ENCODE peak calls at places on chromosomes 11 and 22, in seven cellular contexts. One of them, this sample, is unnamed.

GRCh38 chr11:115199501-115199900 is 304.7 kb downstream of the CADM1 start:
- DNase-seq in neural crest cell: no peak
- DNase-seq in psoas muscle: no peak
- DNase-seq in fibroblast of pulmonary artery: no peak
- DNase-seq in H9: no peak
- DNase-seq in spleen: no peak
- DNase-seq in Peyer's patch: no peak
- DNase-seq in this sample: no peak

GRCh38 chr22:35313311-35314121 is 13.8 kb downstream of the TOM1 start:
- DNase-seq in psoas muscle: peak; percentile 84
- DNase-seq in H9: no peak
- DNase-seq in fibroblast of pulmonary artery: peak; percentile 89
- DNase-seq in neural crest cell: no peak
- DNase-seq in spleen: peak; percentile 49
- DNase-seq in Peyer's patch: no peak
- DNase-seq in this sample: no peak

GRCh38 chr11:104547996-104548661 is 350.1 kb downstream of the CASP12 start:
- DNase-seq in fibroblast of pulmonary artery: peak; percentile 46
- DNase-seq in neural crest cell: no peak
- DNase-seq in spleen: no peak
- DNase-seq in psoas muscle: no peak
- DNase-seq in Peyer's patch: no peak
- DNase-seq in H9: no peak
- DNase-seq in this sample: no peak

GRCh38 chr11:15884792-15885540 is 471.4 kb downstream of the SOX6 start:
- DNase-seq in Peyer's patch: no peak
- DNase-seq in psoas muscle: no peak
- DNase-seq in fibroblast of pulmonary artery: no peak
- DNase-seq in neural crest cell: no peak
- DNase-seq in spleen: no peak
- DNase-seq in H9: no peak
- DNase-seq in this sample: no peak

GRCh38 chr22:41021039-41021654 is 70.0 kb downstream of the RBX1 start:
- DNase-seq in psoas muscle: peak; percentile 13
- DNase-seq in neural crest cell: no peak
- DNase-seq in spleen: peak; percentile 77
- DNase-seq in H9: peak; percentile 42
- DNase-seq in Peyer's patch: peak; percentile 18
- DNase-seq in fibroblast of pulmonary artery: no peak
- DNase-seq in this sample: no peak

GRCh38 chr11:94768602-94769511 is 701 bp downstream of the AMOTL1 start:
- DNase-seq in psoas muscle: peak; percentile 55
- DNase-seq in Peyer's patch: no peak
- DNase-seq in H9: peak; percentile 39
- DNase-seq in fibroblast of pulmonary artery: peak; percentile 33
- DNase-seq in neural crest cell: peak; percentile 26
- DNase-seq in spleen: peak; percentile 84
- DNase-seq in this sample: peak; percentile 36

GRCh38 chr11:61298663-61299244 is 3.6 kb upstream of the VWCE start:
- DNase-seq in fibroblast of pulmonary artery: no peak
- DNase-seq in Peyer's patch: no peak
- DNase-seq in psoas muscle: no peak
- DNase-seq in H9: no peak
- DNase-seq in neural crest cell: no peak
- DNase-seq in spleen: peak; percentile 6
- DNase-seq in this sample: no peak

GRCh38 chr11:108562746-108563581 is 30.6 kb downstream of the EXPH5 start:
- DNase-seq in spleen: no peak
- DNase-seq in H9: no peak
- DNase-seq in neural crest cell: no peak
- DNase-seq in psoas muscle: no peak
- DNase-seq in Peyer's patch: no peak
- DNase-seq in fibroblast of pulmonary artery: no peak
- DNase-seq in this sample: no peak

GRCh38 chr22:20579273-20580120 is 72.1 kb downstream of the MED15 start:
- DNase-seq in fibroblast of pulmonary artery: no peak
- DNase-seq in Peyer's patch: no peak
- DNase-seq in psoas muscle: no peak
- DNase-seq in neural crest cell: no peak
- DNase-seq in spleen: peak; percentile 64
- DNase-seq in H9: no peak
- DNase-seq in this sample: no peak

GRCh38 chr11:112160452-112160851 is 3.4 kb downstream of the IL18 start:
- DNase-seq in neural crest cell: no peak
- DNase-seq in psoas muscle: no peak
- DNase-seq in spleen: no peak
- DNase-seq in fibroblast of pulmonary artery: no peak
- DNase-seq in Peyer's patch: no peak
- DNase-seq in H9: no peak
- DNase-seq in this sample: no peak

GRCh38 chr11:80007616-80008015 is 566.8 kb upstream of the TENM4 start:
- DNase-seq in spleen: no peak
- DNase-seq in psoas muscle: no peak
- DNase-seq in fibroblast of pulmonary artery: no peak
- DNase-seq in Peyer's patch: no peak
- DNase-seq in H9: no peak
- DNase-seq in neural crest cell: no peak
- DNase-seq in this sample: no peak

GRCh38 chr22:43255299-43255698 is 68.4 kb upstream of the TTLL12 start:
- DNase-seq in fibroblast of pulmonary artery: no peak
- DNase-seq in psoas muscle: no peak
- DNase-seq in neural crest cell: no peak
- DNase-seq in Peyer's patch: no peak
- DNase-seq in spleen: no peak
- DNase-seq in H9: no peak
- DNase-seq in this sample: no peak

GRCh38 chr22:43260818-43261217 is 73.9 kb upstream of the TTLL12 start:
- DNase-seq in fibroblast of pulmonary artery: peak; percentile 5
- DNase-seq in H9: no peak
- DNase-seq in psoas muscle: no peak
- DNase-seq in Peyer's patch: no peak
- DNase-seq in spleen: no peak
- DNase-seq in neural crest cell: no peak
- DNase-seq in this sample: no peak

GRCh38 chr22:43256569-43257360 is 69.8 kb upstream of the TTLL12 start:
- DNase-seq in fibroblast of pulmonary artery: no peak
- DNase-seq in spleen: no peak
- DNase-seq in neural crest cell: no peak
- DNase-seq in psoas muscle: no peak
- DNase-seq in H9: no peak
- DNase-seq in Peyer's patch: no peak
- DNase-seq in this sample: no peak

GRCh38 chr22:43260346-43260745 is 73.4 kb upstream of the TTLL12 start:
- DNase-seq in fibroblast of pulmonary artery: no peak
- DNase-seq in neural crest cell: no peak
- DNase-seq in H9: peak; percentile 44
- DNase-seq in psoas muscle: no peak
- DNase-seq in Peyer's patch: no peak
- DNase-seq in spleen: no peak
- DNase-seq in this sample: no peak

DNA sequence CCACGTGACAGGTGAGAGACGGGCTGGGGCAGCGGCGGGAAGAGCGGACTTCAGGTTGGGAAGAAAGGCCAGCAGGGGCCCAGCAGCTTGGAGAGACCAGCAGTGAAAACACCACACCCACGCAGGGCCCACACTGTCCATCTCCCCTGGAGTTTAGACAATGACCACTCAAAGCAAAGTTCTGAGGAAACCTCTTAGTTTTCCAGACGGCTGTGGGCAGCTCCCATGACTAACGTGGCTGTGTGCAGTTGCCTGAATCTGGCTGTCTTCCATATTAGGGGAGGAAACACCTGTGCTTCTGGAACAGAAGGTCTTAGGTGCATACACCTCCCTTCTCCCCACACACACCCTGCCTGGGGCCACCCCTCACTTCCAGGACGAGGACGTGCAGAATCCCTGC is 70.6 kb upstream of the TTLL12 start:
- DNase-seq in Peyer's patch: no peak
- DNase-seq in spleen: no peak
- DNase-seq in psoas muscle: no peak
- DNase-seq in neural crest cell: no peak
- DNase-seq in fibroblast of pulmonary artery: no peak
- DNase-seq in H9: no peak
- DNase-seq in this sample: no peak
- TF ChIP-seq CTCF in Peyer's patch: no peak
- TF ChIP-seq CTCF in spleen: no peak
- TF ChIP-seq CTCF in psoas muscle: no peak
- TF ChIP-seq CTCF in neural crest cell: no peak
- TF ChIP-seq CTCF in fibroblast of pulmonary artery: no peak
- TF ChIP-seq CTCF in H9: no peak
- TF ChIP-seq CTCF in this sample: no peak

GRCh38 chr11:69125861-69126260 is 29.9 kb upstream of the SMIM38 start:
- DNase-seq in neural crest cell: no peak
- DNase-seq in H9: peak; percentile 22
- DNase-seq in psoas muscle: no peak
- DNase-seq in spleen: peak; percentile 45
- DNase-seq in fibroblast of pulmonary artery: no peak
- DNase-seq in Peyer's patch: no peak
- DNase-seq in this sample: no peak

GRCh38 chr11:69121621-69122336 is 34.0 kb upstream of the SMIM38 start:
- DNase-seq in psoas muscle: no peak
- DNase-seq in spleen: peak; percentile 56
- DNase-seq in neural crest cell: no peak
- DNase-seq in fibroblast of pulmonary artery: no peak
- DNase-seq in H9: no peak
- DNase-seq in Peyer's patch: no peak
- DNase-seq in this sample: no peak

GRCh38 chr11:69122642-69123431 is 32.9 kb upstream of the SMIM38 start:
- DNase-seq in spleen: peak; percentile 73
- DNase-seq in H9: peak; percentile 96
- DNase-seq in fibroblast of pulmonary artery: peak; percentile 62
- DNase-seq in psoas muscle: peak; percentile 49
- DNase-seq in neural crest cell: no peak
- DNase-seq in Peyer's patch: peak; percentile 22
- DNase-seq in this sample: peak; percentile 67

GRCh38 chr11:69122337-69122641 is 33.4 kb upstream of the SMIM38 start:
- DNase-seq in H9: no peak
- DNase-seq in spleen: peak; percentile 44
- DNase-seq in fibroblast of pulmonary artery: no peak
- DNase-seq in Peyer's patch: no peak
- DNase-seq in psoas muscle: no peak
- DNase-seq in neural crest cell: no peak
- DNase-seq in this sample: no peak

DNA sequence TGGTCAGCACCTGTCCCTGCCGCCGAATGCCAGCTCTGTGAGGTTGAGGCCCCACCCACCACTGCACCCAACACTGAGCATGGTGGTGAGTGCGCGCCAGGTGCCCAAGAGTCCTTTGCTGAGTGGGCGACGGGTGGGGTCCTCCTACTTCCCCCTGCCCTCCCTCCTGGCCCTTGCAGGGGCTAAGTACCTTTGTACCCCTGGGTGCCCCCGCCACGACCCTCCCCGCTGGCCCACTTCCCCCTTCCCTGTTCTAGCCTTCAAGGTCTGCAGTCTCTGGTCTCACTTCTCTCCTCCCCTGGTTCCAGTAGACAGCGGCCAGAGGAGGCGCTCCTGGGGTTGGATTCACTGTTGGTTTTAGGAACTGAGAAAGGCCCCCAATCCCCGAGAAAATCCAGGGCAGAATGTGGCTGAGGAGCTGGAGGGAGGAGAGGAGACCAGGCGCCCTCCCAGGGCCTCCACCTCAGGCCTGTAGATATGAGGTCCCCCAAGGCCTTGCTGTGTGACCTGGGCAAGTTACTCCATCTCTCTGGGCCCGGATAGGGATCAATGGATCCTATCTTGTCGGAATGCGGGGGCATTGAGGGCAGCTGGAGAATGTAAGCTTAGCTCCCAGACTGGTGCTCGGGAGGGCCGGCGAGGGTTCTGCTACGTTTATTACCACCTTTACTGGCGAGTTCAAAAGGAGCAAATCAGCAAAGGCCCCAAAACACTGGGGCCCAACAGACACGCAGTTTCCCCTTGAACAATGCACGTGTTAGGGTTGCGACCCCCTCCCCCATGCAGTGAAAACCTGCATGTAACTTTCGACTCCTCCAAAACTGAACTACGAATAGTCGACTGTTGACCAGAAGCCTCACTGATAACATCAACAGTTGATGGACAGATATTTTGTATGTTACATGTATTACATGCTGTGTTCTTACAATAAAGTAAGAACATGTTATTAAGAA is 31.9 kb upstream of the SMIM38 start:
- DNase-seq in H9: no peak
- DNase-seq in Peyer's patch: no peak
- DNase-seq in fibroblast of pulmonary artery: no peak
- DNase-seq in spleen: peak; percentile 35
- DNase-seq in neural crest cell: no peak
- DNase-seq in psoas muscle: no peak
- DNase-seq in this sample: no peak
- TF ChIP-seq CTCF in H9: peak; percentile 40
- TF ChIP-seq CTCF in Peyer's patch: no peak
- TF ChIP-seq CTCF in fibroblast of pulmonary artery: no peak
- TF ChIP-seq CTCF in spleen: no peak
- TF ChIP-seq CTCF in neural crest cell: no peak
- TF ChIP-seq CTCF in psoas muscle: no peak
- TF ChIP-seq CTCF in this sample: no peak

GRCh38 chr11:82229346-82229745 is 504.3 kb downstream of the FAM181B start:
- DNase-seq in psoas muscle: no peak
- DNase-seq in fibroblast of pulmonary artery: peak; percentile 22
- DNase-seq in H9: no peak
- DNase-seq in spleen: no peak
- DNase-seq in Peyer's patch: no peak
- DNase-seq in neural crest cell: no peak
- DNase-seq in this sample: no peak
- TF ChIP-seq CTCF in psoas muscle: no peak
- TF ChIP-seq CTCF in fibroblast of pulmonary artery: peak; percentile 12
- TF ChIP-seq CTCF in H9: peak; percentile 75
- TF ChIP-seq CTCF in spleen: no peak
- TF ChIP-seq CTCF in Peyer's patch: no peak
- TF ChIP-seq CTCF in neural crest cell: peak; percentile 78
- TF ChIP-seq CTCF in this sample: peak; percentile 53

GRCh38 chr11:73374130-73374529 is 2.1 kb upstream of the RELT start:
- DNase-seq in Peyer's patch: no peak
- DNase-seq in spleen: no peak
- DNase-seq in fibroblast of pulmonary artery: no peak
- DNase-seq in psoas muscle: no peak
- DNase-seq in neural crest cell: no peak
- DNase-seq in H9: no peak
- DNase-seq in this sample: no peak

GRCh38 chr11:73375830-73376167 is 400 bp upstream of the RELT start:
- DNase-seq in fibroblast of pulmonary artery: no peak
- DNase-seq in Peyer's patch: no peak
- DNase-seq in spleen: no peak
- DNase-seq in neural crest cell: no peak
- DNase-seq in H9: no peak
- DNase-seq in psoas muscle: no peak
- DNase-seq in this sample: no peak

GRCh38 chr11:73376803-73377629 is 817 bp downstream of the RELT start:
- DNase-seq in neural crest cell: peak; percentile 48
- DNase-seq in Peyer's patch: peak; percentile 79
- DNase-seq in fibroblast of pulmonary artery: peak; percentile 73
- DNase-seq in psoas muscle: peak; percentile 71
- DNase-seq in spleen: peak; percentile 92
- DNase-seq in H9: no peak
- DNase-seq in this sample: no peak

GRCh38 chr11:73376168-73376802 is at the start of gene RELT:
- DNase-seq in fibroblast of pulmonary artery: peak; percentile 93
- DNase-seq in H9: peak; percentile 94
- DNase-seq in psoas muscle: peak; percentile 90
- DNase-seq in neural crest cell: peak; percentile 97
- DNase-seq in spleen: peak; percentile 99
- DNase-seq in Peyer's patch: peak; percentile 85
- DNase-seq in this sample: peak; percentile 98

GRCh38 chr11:73372371-73372993 is 3.7 kb upstream of the RELT start:
- DNase-seq in neural crest cell: no peak
- DNase-seq in fibroblast of pulmonary artery: no peak
- DNase-seq in Peyer's patch: no peak
- DNase-seq in spleen: no peak
- DNase-seq in H9: peak; percentile 68
- DNase-seq in psoas muscle: no peak
- DNase-seq in this sample: no peak
- TF ChIP-seq CTCF in neural crest cell: no peak
- TF ChIP-seq CTCF in fibroblast of pulmonary artery: peak; percentile 10
- TF ChIP-seq CTCF in Peyer's patch: no peak
- TF ChIP-seq CTCF in spleen: no peak
- TF ChIP-seq CTCF in H9: peak; percentile 53
- TF ChIP-seq CTCF in psoas muscle: peak; percentile 18
- TF ChIP-seq CTCF in this sample: no peak

This sample was measured in mesothelial cell of epicardium.